ENCODE peak calls at places on chromosomes 3 and 15, in eight cellular contexts. T is GM13977; E is CD8-positive, alpha-beta T cell; Q is ascending aorta; A is kidney epithelial cell; K is breast epithelium; H is esophagus squamous epithelium; Y is stomach. F is an unnamed sample.

GRCh38 chr3:129485681-129486056 is 42.8 kb upstream of the RHO start:
- DNase-seq in T (no peak), E (no peak), Q (peak), A (no peak), K (peak), H (peak), Y (peak), F (no peak)

GRCh38 chr3:76724706-76725105 is 315.2 kb upstream of the ROBO2 start:
- DNase-seq in T (no peak), E (no peak), Q (no peak), A (no peak), K (no peak), H (no peak), Y (no peak), F (no peak)

GRCh38 chr3:110567032-110567431 is 504.6 kb upstream of the NECTIN3 start:
- DNase-seq in T (no peak), E (no peak), Q (no peak), A (no peak), K (no peak), H (no peak), Y (no peak), F (no peak)

GRCh38 chr3:142972092-142972753 is 8.7 kb upstream of the PAQR9 start:
- DNase-seq in T (no peak), E (no peak), Q (no peak), A (no peak), K (no peak), H (no peak), Y (no peak), F (no peak)

GRCh38 chr15:58627706-58628105 is 121.8 kb downstream of the ADAM10 start:
- DNase-seq in T (no peak), E (no peak), Q (no peak), A (no peak), K (no peak), H (no peak), Y (no peak), F (no peak)

GRCh38 chr15:92545996-92546395 is 109.6 kb downstream of the FAM174B start:
- DNase-seq in T (no peak), E (no peak), Q (no peak), A (no peak), K (no peak), H (no peak), Y (no peak), F (no peak)

GRCh38 chr15:43376017-43376705 is 5.3 kb downstream of the TUBGCP4 start:
- DNase-seq in T (peak), E (peak), Q (no peak), A (no peak), K (no peak), H (no peak), Y (no peak), F (no peak)

GRCh38 chr3:141623732-141624131 is 114.4 kb upstream of the RNF7 start:
- DNase-seq in T (no peak), E (no peak), Q (no peak), A (no peak), K (no peak), H (no peak), Y (no peak), F (no peak)

GRCh38 chr3:123449986-123450474 is 1.1 kb upstream of the ADCY5 start:
- DNase-seq in T (no peak), E (no peak), Q (peak), A (no peak), K (no peak), H (no peak), Y (no peak), F (no peak)

DNA sequence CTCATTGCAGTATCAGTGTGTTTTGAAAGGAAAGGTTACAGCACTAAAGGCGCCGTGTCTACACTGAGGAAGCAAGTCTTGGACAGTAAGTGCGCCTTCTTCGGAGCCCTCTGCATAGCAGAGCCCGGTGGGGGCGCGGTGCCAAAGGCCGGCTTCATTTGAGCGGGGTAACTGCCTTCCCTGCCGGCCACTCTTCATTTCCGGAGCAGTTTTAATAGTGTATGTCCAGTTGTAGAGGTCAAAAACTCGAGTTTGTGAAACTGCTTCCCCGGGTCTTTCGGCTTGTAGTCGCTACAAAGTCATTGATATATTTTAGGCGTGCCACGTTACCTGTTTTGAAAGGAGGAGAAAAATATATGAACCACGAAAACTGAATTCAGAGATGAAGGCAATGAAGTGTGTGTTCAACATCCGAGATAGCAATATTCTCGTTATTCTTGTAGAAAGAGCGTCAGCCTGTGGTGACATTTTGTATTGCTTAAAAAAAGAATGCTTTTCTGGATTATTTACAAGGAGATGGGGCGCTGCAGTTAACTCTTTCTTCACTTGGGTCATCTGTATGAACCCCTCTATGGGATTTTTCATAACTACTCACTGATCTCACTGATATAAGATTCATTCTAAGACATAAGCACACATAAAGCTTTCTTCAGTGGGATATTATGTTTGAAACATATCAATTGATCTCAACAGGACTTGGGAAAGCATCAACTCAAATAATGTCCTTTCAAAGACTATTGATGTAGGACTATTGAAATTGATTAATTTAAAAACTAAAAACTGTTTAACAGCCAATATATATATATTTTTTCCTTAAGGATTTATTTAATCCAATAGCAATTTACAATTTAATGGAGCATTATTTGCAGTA is 3.0 kb downstream of the ALCAM start:
- DNase-seq in T (no peak), E (peak), Q (peak), A (no peak), K (peak), H (no peak), Y (peak), F (no peak)
- TF ChIP-seq CTCF in T (peak), E (peak), Q (peak), A (peak), K (peak), H (peak), Y (no peak), F (peak)

DNA sequence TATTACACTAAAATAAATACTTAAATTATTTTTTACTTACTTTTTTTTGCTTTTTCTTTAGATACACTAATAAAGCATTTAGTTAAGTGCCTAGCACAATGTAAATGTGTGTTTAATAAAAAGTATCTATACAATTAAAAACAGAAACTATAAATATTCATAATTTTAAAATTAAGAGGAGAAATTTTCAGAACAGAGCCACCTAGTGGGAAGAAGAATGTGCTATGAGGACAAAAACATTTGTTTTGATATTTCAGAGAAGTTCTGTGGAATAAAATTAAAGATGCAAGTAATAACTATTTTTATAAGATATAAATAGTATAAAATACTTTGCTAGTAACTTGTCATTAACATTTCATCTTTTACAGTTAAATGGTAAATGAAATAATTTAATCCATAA is 33.6 kb upstream of the PLSCR5 start:
- DNase-seq in T (no peak), E (no peak), Q (no peak), A (no peak), K (no peak), H (no peak), Y (no peak), F (no peak)
- TF ChIP-seq CTCF in T (peak), E (no peak), Q (peak), A (peak), K (no peak), H (peak), Y (no peak), F (peak)

DNA sequence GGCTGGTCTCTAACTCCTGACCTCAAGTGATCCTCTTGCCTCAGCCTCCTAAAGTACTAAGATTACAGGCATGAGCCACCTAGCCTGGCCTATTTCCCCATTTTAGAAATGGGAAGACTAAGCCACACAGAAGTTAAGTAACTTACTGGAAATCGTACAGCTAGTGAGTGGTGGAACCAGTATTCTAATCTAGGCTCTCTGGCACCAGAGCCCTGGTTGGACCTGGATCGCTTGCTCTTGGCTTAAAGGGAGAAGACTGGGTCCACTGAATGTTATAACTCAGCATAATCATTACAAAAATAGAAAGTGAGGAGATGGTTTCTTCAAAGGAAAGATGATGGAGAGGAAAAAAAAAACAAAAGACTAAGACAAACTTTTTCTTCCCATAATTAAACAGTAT is 37.4 kb upstream of the CNTN3 start:
- DNase-seq in T (no peak), E (no peak), Q (no peak), A (no peak), K (no peak), H (no peak), Y (no peak), F (no peak)
- TF ChIP-seq CTCF in T (no peak), E (no peak), Q (no peak), A (no peak), K (no peak), H (no peak), Y (no peak), F (no peak)

DNA sequence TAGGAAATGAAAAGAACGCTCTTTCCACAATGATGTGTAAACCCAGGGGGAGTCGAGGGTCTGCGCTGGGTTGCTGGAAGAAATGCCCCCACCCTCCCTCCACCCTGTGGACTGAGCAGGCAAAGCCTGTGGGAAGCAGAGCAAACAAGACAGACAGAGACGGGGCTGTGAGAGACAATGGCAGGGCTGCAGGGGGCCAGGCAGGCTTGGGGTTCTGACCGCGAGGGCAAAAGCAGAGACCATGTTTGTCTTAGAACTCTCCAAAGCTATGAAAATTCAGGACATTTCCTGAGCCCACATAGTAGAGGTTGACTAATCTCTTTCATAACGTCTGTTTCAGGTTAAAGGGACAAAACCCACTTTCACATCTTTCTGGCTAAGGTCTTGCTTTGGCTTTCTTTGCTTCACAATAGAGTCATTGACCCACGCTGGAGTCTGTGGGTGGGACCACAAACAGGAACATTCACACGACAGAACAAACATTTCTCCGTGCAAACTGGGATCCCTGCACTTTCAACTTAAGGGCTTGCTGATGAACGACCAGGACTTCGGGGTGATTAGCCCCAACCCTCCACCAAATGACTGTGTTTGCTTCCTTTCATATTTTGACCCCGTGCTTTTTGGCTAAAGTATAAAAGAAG is 156.0 kb upstream of the TPM1 start:
- DNase-seq in T (no peak), E (no peak), Q (no peak), A (no peak), K (no peak), H (no peak), Y (no peak), F (no peak)
- TF ChIP-seq CTCF in T (no peak), E (no peak), Q (no peak), A (no peak), K (no peak), H (no peak), Y (no peak), F (no peak)

GRCh38 chr15:88377509-88377908 is 89.7 kb downstream of the MRPL46 start:
- DNase-seq in T (no peak), E (no peak), Q (no peak), A (no peak), K (no peak), H (no peak), Y (no peak), F (no peak)

GRCh38 chr15:88378259-88378658 is 88.9 kb downstream of the MRPL46 start:
- DNase-seq in T (no peak), E (no peak), Q (no peak), A (peak), K (no peak), H (no peak), Y (no peak), F (no peak)

GRCh38 chr15:88376574-88377174 is 90.5 kb downstream of the MRPL46 start:
- DNase-seq in T (no peak), E (no peak), Q (no peak), A (no peak), K (no peak), H (no peak), Y (no peak), F (no peak)

GRCh38 chr15:88375234-88375926 is 91.8 kb downstream of the MRPL46 start:
- DNase-seq in T (no peak), E (no peak), Q (no peak), A (peak), K (no peak), H (no peak), Y (no peak), F (no peak)
- TF ChIP-seq CTCF in T (no peak), E (no peak), Q (no peak), A (peak), K (no peak), H (no peak), Y (no peak), F (no peak)

GRCh38 chr3:16355864-16356263 is 90.9 kb downstream of the OXNAD1 start:
- DNase-seq in T (no peak), E (no peak), Q (no peak), A (no peak), K (no peak), H (no peak), Y (no peak), F (no peak)

GRCh38 chr3:16354291-16354690 is 89.3 kb downstream of the OXNAD1 start:
- DNase-seq in T (no peak), E (no peak), Q (peak), A (no peak), K (no peak), H (no peak), Y (no peak), F (no peak)

GRCh38 chr3:16359331-16359730 is 94.3 kb downstream of the OXNAD1 start:
- DNase-seq in T (no peak), E (no peak), Q (peak), A (no peak), K (no peak), H (no peak), Y (no peak), F (no peak)

GRCh38 chr3:16357698-16358097 is 92.7 kb downstream of the OXNAD1 start:
- DNase-seq in T (no peak), E (no peak), Q (peak), A (no peak), K (no peak), H (no peak), Y (no peak), F (no peak)

GRCh38 chr3:16357191-16357590 is 92.2 kb downstream of the OXNAD1 start:
- DNase-seq in T (no peak), E (no peak), Q (peak), A (no peak), K (no peak), H (no peak), Y (no peak), F (no peak)
- TF ChIP-seq CTCF in T (no peak), E (no peak), Q (no peak), A (no peak), K (no peak), H (no peak), Y (no peak), F (no peak)

DNA sequence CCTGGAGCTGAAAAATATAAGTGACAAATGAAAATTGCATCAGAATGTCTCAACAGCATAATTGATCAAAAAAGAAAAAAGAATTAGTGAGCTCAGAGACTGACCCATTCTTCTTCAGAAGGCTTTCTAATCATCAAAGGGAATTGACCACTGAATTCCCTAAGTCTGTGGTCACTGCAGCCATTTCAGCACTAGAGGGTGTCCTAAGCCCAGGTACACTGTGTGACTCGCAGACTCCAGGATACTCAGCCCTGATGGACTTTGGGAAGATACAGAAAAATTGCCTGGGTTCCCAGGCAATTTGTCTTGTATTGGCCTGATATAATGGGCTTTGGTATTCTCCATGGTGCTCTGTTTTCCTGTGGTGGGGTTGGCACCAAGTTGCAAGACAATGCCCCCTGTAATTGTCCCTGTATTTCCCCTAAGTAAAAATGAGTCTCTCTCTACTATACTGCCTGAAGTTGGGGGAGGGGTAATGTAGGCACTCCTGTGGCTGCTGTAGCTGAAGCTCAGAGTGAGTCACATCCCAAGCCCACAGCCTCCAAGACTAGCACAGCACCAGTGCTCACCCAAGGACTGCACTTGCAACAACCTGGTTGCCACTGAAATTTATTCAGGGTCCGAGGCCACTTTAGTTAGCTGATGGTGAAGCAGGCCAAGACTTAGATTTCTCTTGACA is 256.0 kb upstream of the STAC start:
- DNase-seq in T (no peak), E (no peak), Q (no peak), A (peak), K (no peak), H (no peak), Y (no peak), F (no peak)
- TF ChIP-seq CTCF in T (no peak), E (no peak), Q (no peak), A (peak), K (no peak), H (no peak), Y (no peak), F (peak)

GRCh38 chr3:195098741-195099525 is 172.0 kb downstream of the XXYLT1 start:
- DNase-seq in T (no peak), E (no peak), Q (no peak), A (no peak), K (no peak), H (no peak), Y (no peak), F (no peak)

GRCh38 chr3:195095704-195096036 is 175.3 kb downstream of the XXYLT1 start:
- DNase-seq in T (no peak), E (no peak), Q (no peak), A (no peak), K (no peak), H (no peak), Y (no peak), F (no peak)

GRCh38 chr3:195096484-195097330 is 174.3 kb downstream of the XXYLT1 start:
- DNase-seq in T (no peak), E (no peak), Q (no peak), A (no peak), K (no peak), H (no peak), Y (no peak), F (no peak)

GRCh38 chr3:195096053-195096452 is 174.9 kb downstream of the XXYLT1 start:
- DNase-seq in T (no peak), E (no peak), Q (no peak), A (no peak), K (no peak), H (no peak), Y (no peak), F (no peak)

DNA sequence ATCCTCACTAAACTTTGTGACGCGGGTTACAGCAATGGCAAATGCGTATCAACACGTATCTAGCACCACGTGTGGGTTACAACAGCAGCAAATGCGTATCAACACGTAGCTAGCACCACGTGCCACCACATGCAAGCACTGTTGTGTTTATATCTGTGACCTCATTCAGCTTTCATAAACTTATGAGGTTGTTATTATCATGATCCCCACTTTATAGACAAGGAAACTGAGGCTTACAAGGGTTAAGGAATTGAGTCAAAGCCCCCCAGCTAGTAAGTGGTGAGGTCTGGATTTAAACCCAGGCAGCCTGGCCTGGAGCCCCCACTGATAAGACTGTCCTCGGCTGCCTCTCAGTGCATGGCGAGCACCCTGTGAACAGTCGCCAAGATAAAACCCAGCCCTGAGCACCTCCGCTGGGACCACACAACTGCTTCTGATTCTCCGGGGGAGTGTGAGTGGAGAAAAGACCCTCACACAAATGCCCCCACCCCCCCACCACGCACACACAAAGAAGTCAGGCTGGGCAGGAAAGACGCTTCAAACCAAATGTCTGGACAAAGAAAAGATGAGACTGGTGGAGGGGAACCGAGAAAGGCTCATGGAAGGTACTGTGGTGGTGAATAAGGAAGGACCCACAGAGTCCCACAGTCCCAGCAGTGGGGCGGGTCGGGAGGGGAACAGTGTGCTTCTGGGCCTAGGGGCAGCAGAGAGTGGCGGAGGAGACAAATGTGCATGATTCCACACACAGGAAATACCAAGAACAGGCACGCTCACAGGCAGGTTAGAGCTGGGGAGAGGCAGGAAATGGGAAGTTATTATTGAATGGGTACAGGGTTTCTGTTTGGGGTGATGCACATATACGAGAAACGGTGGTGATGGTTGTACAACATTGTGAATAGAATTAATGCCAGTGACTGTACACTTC is 173.4 kb downstream of the XXYLT1 start:
- DNase-seq in T (no peak), E (no peak), Q (no peak), A (no peak), K (no peak), H (no peak), Y (no peak), F (no peak)
- TF ChIP-seq CTCF in T (no peak), E (no peak), Q (no peak), A (no peak), K (no peak), H (no peak), Y (no peak), F (no peak)

GRCh38 chr3:13345772-13346171 is 74.3 kb downstream of the NUP210 start:
- DNase-seq in T (no peak), E (no peak), Q (no peak), A (no peak), K (no peak), H (no peak), Y (no peak), F (no peak)

GRCh38 chr3:13343601-13344000 is 76.5 kb downstream of the NUP210 start:
- DNase-seq in T (no peak), E (no peak), Q (no peak), A (no peak), K (no peak), H (no peak), Y (no peak), F (no peak)

GRCh38 chr3:13344663-13345062 is 75.5 kb downstream of the NUP210 start:
- DNase-seq in T (no peak), E (no peak), Q (no peak), A (no peak), K (no peak), H (no peak), Y (no peak), F (no peak)

GRCh38 chr3:13346481-13347389 is 73.4 kb downstream of the NUP210 start:
- DNase-seq in T (no peak), E (peak), Q (no peak), A (no peak), K (no peak), H (no peak), Y (peak), F (no peak)

GRCh38 chr3:13345284-13345683 is 74.8 kb downstream of the NUP210 start:
- DNase-seq in T (no peak), E (no peak), Q (no peak), A (no peak), K (no peak), H (no peak), Y (no peak), F (no peak)
- TF ChIP-seq CTCF in T (no peak), E (no peak), Q (no peak), A (no peak), K (no peak), H (no peak), Y (no peak), F (no peak)

F was measured in D721Med.